ENCODE peak calls at places on chromosomes 4 and X, in seven cellular contexts. I is ovary, M is Calu3, C is foreskin fibroblast, K is neural crest cell, N is mesothelial cell of epicardium, V is tibial artery. X is an unnamed sample.

GRCh38 chrX:109672239-109672638 is 47.3 kb upstream of the KCNE5 start:
- DNase-seq in I (no peak), K (no peak), N (no peak), V (no peak), M (no peak), C (no peak), X (no peak)

GRCh38 chr4:99028187-99028586 is 32.7 kb downstream of the METAP1 start:
- DNase-seq in N (no peak), M (no peak), K (no peak), V (no peak), I (no peak), C (peak), X (no peak)

GRCh38 chr4:40301592-40301991 is 33.5 kb upstream of the CHRNA9 start:
- DNase-seq in I (no peak), K (no peak), V (no peak), N (no peak), C (no peak), M (no peak), X (no peak)

GRCh38 chrX:80285131-80285773 is 135.0 kb upstream of the TENT5D start:
- DNase-seq in I (no peak), C (peak), K (peak), N (no peak), M (peak), V (no peak), X (no peak)

GRCh38 chr4:8689741-8690140 is 97.2 kb downstream of the CPZ start:
- DNase-seq in I (no peak), N (peak), K (no peak), C (no peak), M (no peak), V (peak), X (no peak)

GRCh38 chr4:74598611-74599325 is 153.8 kb downstream of the AREG start:
- DNase-seq in I (no peak), K (no peak), V (no peak), N (no peak), M (no peak), C (no peak), X (no peak)

GRCh38 chrX:57286507-57287251 is at the start of gene FAAH2:
- DNase-seq in M (peak), V (no peak), K (no peak), C (no peak), I (no peak), N (peak), X (peak)

GRCh38 chrX:85980286-85980685 is 67.1 kb downstream of the CHM start:
- DNase-seq in K (no peak), C (no peak), N (no peak), M (no peak), V (no peak), I (no peak), X (no peak)

GRCh38 chr4:94455081-94455480 is 3.3 kb downstream of the PDLIM5 start:
- DNase-seq in C (peak), K (no peak), M (peak), V (peak), N (no peak), I (peak), X (no peak)

GRCh38 chr4:10056334-10057022 is 35.2 kb upstream of the SLC2A9 start:
- DNase-seq in V (no peak), N (no peak), C (no peak), K (no peak), I (no peak), M (no peak), X (no peak)

GRCh38 chrX:9846631-9847030 is 60.4 kb downstream of the SHROOM2 start:
- DNase-seq in C (no peak), K (no peak), I (no peak), V (no peak), M (no peak), N (no peak), X (no peak)

GRCh38 chrX:6095469-6095868 is 133.2 kb downstream of the NLGN4X start:
- DNase-seq in N (no peak), V (no peak), K (no peak), M (no peak), I (no peak), C (no peak), X (no peak)
- TF ChIP-seq CTCF in N (no peak), V (no peak), K (peak), M (no peak), I (no peak), C (no peak), X (no peak)

GRCh38 chrX:43702079-43702524 is 46.0 kb downstream of the MAOA start:
- DNase-seq in C (peak), M (no peak), I (no peak), V (no peak), N (no peak), K (no peak), X (no peak)

GRCh38 chrX:43706786-43707185 is 50.7 kb downstream of the MAOA start:
- DNase-seq in C (peak), M (no peak), I (no peak), K (no peak), V (no peak), N (no peak), X (no peak)

GRCh38 chrX:43702660-43703059 is 46.6 kb downstream of the MAOA start:
- DNase-seq in I (no peak), V (no peak), C (no peak), N (no peak), M (no peak), K (no peak), X (no peak)

GRCh38 chrX:43707812-43708548 is 51.9 kb downstream of the MAOA start:
- DNase-seq in C (peak), V (peak), N (no peak), I (peak), M (no peak), K (no peak), X (no peak)

DNA sequence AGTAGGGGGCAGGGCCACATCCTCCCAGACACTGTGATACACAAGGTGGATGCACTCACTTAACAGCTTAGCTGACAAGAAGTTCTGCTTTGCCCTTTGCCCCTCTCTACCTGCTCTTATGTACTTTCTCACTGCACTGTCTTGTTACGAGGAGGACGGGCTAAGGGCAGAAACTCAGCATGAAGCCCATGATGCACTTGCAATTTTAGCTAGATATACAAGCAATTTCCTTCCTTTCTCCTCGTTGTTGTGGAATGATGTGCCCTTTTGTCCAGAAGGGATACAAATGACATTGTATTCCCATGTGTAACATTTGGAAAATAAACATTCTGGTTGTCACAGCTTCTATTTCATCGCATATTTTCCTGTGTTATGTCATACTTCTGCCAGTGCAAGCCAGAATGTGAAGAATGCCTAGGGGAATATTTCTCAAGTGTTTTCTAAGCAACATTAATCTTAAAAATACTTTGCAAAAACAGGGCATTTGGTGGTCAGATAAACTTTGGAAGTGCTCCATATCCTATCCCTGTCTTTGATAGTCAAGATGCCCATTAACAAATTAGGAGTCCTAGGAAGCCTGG is 47.2 kb downstream of the MAOA start:
- DNase-seq in K (no peak), C (peak), N (no peak), V (no peak), I (no peak), M (no peak), X (no peak)
- TF ChIP-seq CTCF in K (no peak), C (no peak), N (no peak), V (no peak), I (no peak), M (no peak), X (no peak)

GRCh38 chr4:124183231-124183630 is 529.3 kb downstream of the ANKRD50 start:
- DNase-seq in C (no peak), V (no peak), M (no peak), I (no peak), N (no peak), K (no peak), X (no peak)
- TF ChIP-seq CTCF in C (no peak), V (no peak), M (no peak), I (no peak), N (no peak), K (no peak), X (no peak)

DNA sequence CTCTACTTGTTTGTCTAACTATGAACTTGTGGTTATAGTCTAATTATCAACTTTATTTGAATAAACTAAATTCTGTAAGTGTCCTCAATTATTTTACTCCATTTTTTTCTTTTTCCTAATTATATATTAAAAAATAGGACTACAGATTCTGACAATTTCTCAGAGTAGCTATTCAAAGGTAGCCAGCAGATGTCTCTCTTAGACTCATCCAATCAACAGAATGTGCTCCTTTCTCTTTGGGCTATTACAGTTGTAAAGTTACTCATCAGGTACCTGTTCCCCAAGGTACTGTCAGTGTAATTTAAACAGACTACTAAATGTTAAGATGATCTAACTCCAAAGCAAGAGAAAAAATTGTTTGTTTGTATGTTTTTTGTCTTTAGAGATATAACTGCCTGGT is 248.6 kb downstream of the PCDH18 start:
- DNase-seq in C (peak), K (no peak), V (no peak), M (no peak), N (no peak), I (no peak), X (no peak)
- TF ChIP-seq CTCF in C (peak), K (no peak), V (no peak), M (no peak), N (no peak), I (peak), X (peak)

DNA sequence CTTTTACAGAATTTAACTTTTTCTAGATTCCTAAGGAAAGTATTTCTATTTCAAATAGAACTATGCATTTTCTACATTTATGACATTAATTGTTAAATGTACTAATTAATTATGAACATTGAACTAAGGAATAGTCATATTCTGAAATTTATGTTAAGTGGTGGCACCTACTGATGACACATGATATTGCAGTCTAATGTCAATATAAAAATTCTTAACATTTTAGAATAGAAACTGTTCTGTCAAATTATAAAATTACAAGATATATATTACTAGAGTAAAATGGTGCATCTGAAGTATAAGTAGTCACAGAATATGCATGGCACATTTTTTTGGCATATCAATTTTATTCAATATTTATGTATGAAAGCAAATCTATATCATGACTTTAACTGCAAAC is 40.2 kb upstream of the NDNF start:
- DNase-seq in I (no peak), N (no peak), C (peak), M (no peak), K (no peak), V (no peak), X (no peak)
- TF ChIP-seq CTCF in I (no peak), N (peak), C (no peak), M (no peak), K (peak), V (no peak), X (peak)